ENCODE peak calls at places on chromosomes 16 and 17, in nine cellular contexts. One of them, this sample, is unnamed.

GRCh38 chr17:48970224-48970623 is 1.8 kb upstream of the GIP start:
- DNase-seq in GM12878: no peak
- DNase-seq in stomach: no peak
- DNase-seq in sigmoid colon: peak; percentile 47
- DNase-seq in prostate gland: no peak
- DNase-seq in spleen: peak; percentile 28
- DNase-seq in GM12892: no peak
- DNase-seq in breast epithelium: no peak
- DNase-seq in HCT116: no peak
- DNase-seq in this sample: peak; percentile 78

GRCh38 chr16:57627184-57627871 is 1.1 kb upstream of the ADGRG1 start:
- DNase-seq in GM12878: no peak
- DNase-seq in stomach: no peak
- DNase-seq in sigmoid colon: no peak
- DNase-seq in prostate gland: no peak
- DNase-seq in spleen: no peak
- DNase-seq in GM12892: no peak
- DNase-seq in breast epithelium: no peak
- DNase-seq in HCT116: no peak
- DNase-seq in this sample: no peak

GRCh38 chr17:70405492-70406220 is 236.3 kb downstream of the KCNJ2 start:
- DNase-seq in GM12878: peak; percentile 41
- DNase-seq in stomach: no peak
- DNase-seq in sigmoid colon: no peak
- DNase-seq in prostate gland: no peak
- DNase-seq in spleen: no peak
- DNase-seq in GM12892: no peak
- DNase-seq in breast epithelium: no peak
- DNase-seq in HCT116: peak; percentile 4
- DNase-seq in this sample: no peak

GRCh38 chr17:10019941-10020403 is 114.9 kb upstream of the RCVRN start:
- DNase-seq in GM12878: no peak
- DNase-seq in stomach: no peak
- DNase-seq in sigmoid colon: no peak
- DNase-seq in prostate gland: no peak
- DNase-seq in spleen: no peak
- DNase-seq in GM12892: no peak
- DNase-seq in breast epithelium: no peak
- DNase-seq in HCT116: no peak
- DNase-seq in this sample: no peak

GRCh38 chr17:61352771-61353170 is 46.9 kb upstream of the TBX2 start:
- DNase-seq in GM12878: no peak
- DNase-seq in stomach: no peak
- DNase-seq in sigmoid colon: no peak
- DNase-seq in prostate gland: no peak
- DNase-seq in spleen: peak; percentile 12
- DNase-seq in GM12892: no peak
- DNase-seq in breast epithelium: no peak
- DNase-seq in HCT116: no peak
- DNase-seq in this sample: no peak

GRCh38 chr16:83814654-83814985 is 6.8 kb downstream of the HSBP1 start:
- DNase-seq in GM12878: no peak
- DNase-seq in stomach: no peak
- DNase-seq in sigmoid colon: no peak
- DNase-seq in prostate gland: no peak
- DNase-seq in spleen: no peak
- DNase-seq in GM12892: no peak
- DNase-seq in breast epithelium: no peak
- DNase-seq in HCT116: no peak
- DNase-seq in this sample: no peak

GRCh38 chr17:68732301-68732749 is 131.2 kb upstream of the FAM20A start:
- DNase-seq in GM12878: no peak
- DNase-seq in stomach: no peak
- DNase-seq in sigmoid colon: no peak
- DNase-seq in prostate gland: no peak
- DNase-seq in spleen: no peak
- DNase-seq in GM12892: no peak
- DNase-seq in breast epithelium: no peak
- DNase-seq in HCT116: no peak
- DNase-seq in this sample: no peak

GRCh38 chr17:36590082-36590481 is 1.6 kb upstream of the DHRS11 start:
- DNase-seq in GM12878: no peak
- DNase-seq in stomach: no peak
- DNase-seq in sigmoid colon: no peak
- DNase-seq in prostate gland: no peak
- DNase-seq in spleen: no peak
- DNase-seq in GM12892: no peak
- DNase-seq in breast epithelium: no peak
- DNase-seq in HCT116: no peak
- DNase-seq in this sample: peak; percentile 59

GRCh38 chr17:42183741-42184711 is 1.2 kb downstream of the HCRT start:
- DNase-seq in GM12878: peak; percentile 23
- DNase-seq in stomach: peak; percentile 77
- DNase-seq in sigmoid colon: peak; percentile 83
- DNase-seq in prostate gland: peak; percentile 24
- DNase-seq in spleen: peak; percentile 95
- DNase-seq in GM12892: peak; percentile 94
- DNase-seq in breast epithelium: no peak
- DNase-seq in HCT116: peak; percentile 26
- DNase-seq in this sample: peak; percentile 97

GRCh38 chr17:40065041-40065770 is 2.4 kb downstream of the THRA start:
- DNase-seq in GM12878: no peak
- DNase-seq in stomach: no peak
- DNase-seq in sigmoid colon: no peak
- DNase-seq in prostate gland: no peak
- DNase-seq in spleen: no peak
- DNase-seq in GM12892: no peak
- DNase-seq in breast epithelium: no peak
- DNase-seq in HCT116: no peak
- DNase-seq in this sample: no peak

GRCh38 chr17:44174427-44174826 is 3.9 kb downstream of the ASB16 start:
- DNase-seq in GM12878: no peak
- DNase-seq in stomach: no peak
- DNase-seq in sigmoid colon: no peak
- DNase-seq in prostate gland: no peak
- DNase-seq in spleen: no peak
- DNase-seq in GM12892: no peak
- DNase-seq in breast epithelium: no peak
- DNase-seq in HCT116: no peak
- DNase-seq in this sample: no peak

GRCh38 chr17:44170499-44171201 is at the start of gene ASB16:
- DNase-seq in GM12878: no peak
- DNase-seq in stomach: peak; percentile 56
- DNase-seq in sigmoid colon: no peak
- DNase-seq in prostate gland: peak; percentile 25
- DNase-seq in spleen: no peak
- DNase-seq in GM12892: no peak
- DNase-seq in breast epithelium: no peak
- DNase-seq in HCT116: no peak
- DNase-seq in this sample: no peak

GRCh38 chr17:44171931-44172455 is 1.5 kb downstream of the ASB16 start:
- DNase-seq in GM12878: no peak
- DNase-seq in stomach: no peak
- DNase-seq in sigmoid colon: no peak
- DNase-seq in prostate gland: no peak
- DNase-seq in spleen: no peak
- DNase-seq in GM12892: no peak
- DNase-seq in breast epithelium: no peak
- DNase-seq in HCT116: no peak
- DNase-seq in this sample: no peak

GRCh38 chr17:44167181-44167861 is 3.2 kb upstream of the ASB16 start:
- DNase-seq in GM12878: no peak
- DNase-seq in stomach: no peak
- DNase-seq in sigmoid colon: no peak
- DNase-seq in prostate gland: no peak
- DNase-seq in spleen: no peak
- DNase-seq in GM12892: no peak
- DNase-seq in breast epithelium: no peak
- DNase-seq in HCT116: no peak
- DNase-seq in this sample: no peak

DNA sequence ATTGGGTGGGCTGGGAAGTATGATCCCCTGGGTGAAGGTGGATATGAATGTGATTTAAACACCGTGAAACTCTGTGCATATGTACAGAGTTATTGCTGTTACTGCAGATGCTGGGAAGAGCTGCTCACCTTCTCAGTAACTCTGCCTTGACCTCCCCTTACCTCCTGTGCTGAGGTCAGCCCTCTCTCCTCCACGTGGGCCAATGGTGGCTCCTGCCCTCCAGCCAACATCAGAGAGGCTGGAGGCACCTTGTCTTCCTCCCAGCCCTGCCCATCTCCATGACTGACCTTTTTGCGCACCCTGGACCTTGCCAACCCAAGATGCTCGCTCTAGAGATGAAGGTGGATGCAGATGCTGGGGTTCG is 387 bp upstream of the ASB16 start:
- DNase-seq in GM12878: no peak
- DNase-seq in stomach: no peak
- DNase-seq in sigmoid colon: no peak
- DNase-seq in prostate gland: no peak
- DNase-seq in spleen: no peak
- DNase-seq in GM12892: no peak
- DNase-seq in breast epithelium: no peak
- DNase-seq in HCT116: no peak
- DNase-seq in this sample: no peak
- TF ChIP-seq POLR2AphosphoS5 in GM12878: no peak
- TF ChIP-seq POLR2AphosphoS5 in stomach: no peak
- TF ChIP-seq POLR2AphosphoS5 in sigmoid colon: no peak
- TF ChIP-seq POLR2AphosphoS5 in prostate gland: no peak
- TF ChIP-seq POLR2AphosphoS5 in spleen: no peak
- TF ChIP-seq POLR2AphosphoS5 in GM12892: no peak
- TF ChIP-seq POLR2AphosphoS5 in breast epithelium: no peak
- TF ChIP-seq POLR2AphosphoS5 in HCT116: no peak
- TF ChIP-seq POLR2AphosphoS5 in this sample: no peak

GRCh38 chr17:44207319-44207718 is 7.6 kb upstream of the ATXN7L3 start:
- DNase-seq in GM12878: no peak
- DNase-seq in stomach: no peak
- DNase-seq in sigmoid colon: no peak
- DNase-seq in prostate gland: no peak
- DNase-seq in spleen: no peak
- DNase-seq in GM12892: no peak
- DNase-seq in breast epithelium: no peak
- DNase-seq in HCT116: no peak
- DNase-seq in this sample: no peak
- TF ChIP-seq POLR2AphosphoS5 in GM12878: no peak
- TF ChIP-seq POLR2AphosphoS5 in stomach: no peak
- TF ChIP-seq POLR2AphosphoS5 in sigmoid colon: no peak
- TF ChIP-seq POLR2AphosphoS5 in prostate gland: no peak
- TF ChIP-seq POLR2AphosphoS5 in spleen: no peak
- TF ChIP-seq POLR2AphosphoS5 in GM12892: peak; percentile 10
- TF ChIP-seq POLR2AphosphoS5 in breast epithelium: no peak
- TF ChIP-seq POLR2AphosphoS5 in HCT116: no peak
- TF ChIP-seq POLR2AphosphoS5 in this sample: no peak

GRCh38 chr17:72409405-72410002 is 288.7 kb downstream of the SOX9 start:
- DNase-seq in GM12878: no peak
- DNase-seq in stomach: no peak
- DNase-seq in sigmoid colon: no peak
- DNase-seq in prostate gland: no peak
- DNase-seq in spleen: no peak
- DNase-seq in GM12892: no peak
- DNase-seq in breast epithelium: no peak
- DNase-seq in HCT116: no peak
- DNase-seq in this sample: no peak
- TF ChIP-seq POLR2AphosphoS5 in GM12878: no peak
- TF ChIP-seq POLR2AphosphoS5 in stomach: no peak
- TF ChIP-seq POLR2AphosphoS5 in sigmoid colon: no peak
- TF ChIP-seq POLR2AphosphoS5 in prostate gland: no peak
- TF ChIP-seq POLR2AphosphoS5 in spleen: no peak
- TF ChIP-seq POLR2AphosphoS5 in GM12892: no peak
- TF ChIP-seq POLR2AphosphoS5 in breast epithelium: no peak
- TF ChIP-seq POLR2AphosphoS5 in HCT116: no peak
- TF ChIP-seq POLR2AphosphoS5 in this sample: no peak

GRCh38 chr17:80113033-80113484 is 11.7 kb downstream of the GAA start:
- DNase-seq in GM12878: no peak
- DNase-seq in stomach: peak; percentile 23
- DNase-seq in sigmoid colon: no peak
- DNase-seq in prostate gland: no peak
- DNase-seq in spleen: peak; percentile 67
- DNase-seq in GM12892: no peak
- DNase-seq in breast epithelium: no peak
- DNase-seq in HCT116: no peak
- DNase-seq in this sample: peak; percentile 43

GRCh38 chr17:80110927-80111701 is 9.7 kb downstream of the GAA start:
- DNase-seq in GM12878: no peak
- DNase-seq in stomach: peak; percentile 17
- DNase-seq in sigmoid colon: no peak
- DNase-seq in prostate gland: no peak
- DNase-seq in spleen: peak; percentile 65
- DNase-seq in GM12892: no peak
- DNase-seq in breast epithelium: peak; percentile 37
- DNase-seq in HCT116: no peak
- DNase-seq in this sample: no peak

GRCh38 chr17:80110447-80110812 is 9.0 kb downstream of the GAA start:
- DNase-seq in GM12878: no peak
- DNase-seq in stomach: peak; percentile 14
- DNase-seq in sigmoid colon: no peak
- DNase-seq in prostate gland: no peak
- DNase-seq in spleen: no peak
- DNase-seq in GM12892: no peak
- DNase-seq in breast epithelium: peak; percentile 43
- DNase-seq in HCT116: no peak
- DNase-seq in this sample: no peak

GRCh38 chr17:80112471-80113032 is 11.2 kb downstream of the GAA start:
- DNase-seq in GM12878: no peak
- DNase-seq in stomach: peak; percentile 17
- DNase-seq in sigmoid colon: no peak
- DNase-seq in prostate gland: no peak
- DNase-seq in spleen: peak; percentile 66
- DNase-seq in GM12892: no peak
- DNase-seq in breast epithelium: no peak
- DNase-seq in HCT116: no peak
- DNase-seq in this sample: no peak

GRCh38 chr17:80111702-80112470 is 10.5 kb downstream of the GAA start:
- DNase-seq in GM12878: no peak
- DNase-seq in stomach: peak; percentile 17
- DNase-seq in sigmoid colon: no peak
- DNase-seq in prostate gland: no peak
- DNase-seq in spleen: no peak
- DNase-seq in GM12892: no peak
- DNase-seq in breast epithelium: peak; percentile 50
- DNase-seq in HCT116: no peak
- DNase-seq in this sample: peak; percentile 25
- TF ChIP-seq POLR2AphosphoS5 in GM12878: no peak
- TF ChIP-seq POLR2AphosphoS5 in stomach: no peak
- TF ChIP-seq POLR2AphosphoS5 in sigmoid colon: no peak
- TF ChIP-seq POLR2AphosphoS5 in prostate gland: no peak
- TF ChIP-seq POLR2AphosphoS5 in spleen: no peak
- TF ChIP-seq POLR2AphosphoS5 in GM12892: no peak
- TF ChIP-seq POLR2AphosphoS5 in breast epithelium: no peak
- TF ChIP-seq POLR2AphosphoS5 in HCT116: no peak
- TF ChIP-seq POLR2AphosphoS5 in this sample: no peak

This sample was measured in K562.